ENCODE peak calls at places on chromosomes 2 and 18, in seven cellular contexts. C is T follicular helper cell; H is GM23338; L is NCI-H1092 treated with DMSO at 0.1 percent for 48 hours; U is AG04449; D is fibroblast of pulmonary artery; F is CD4-positive, alpha-beta T cell. W is an unnamed sample.

GRCh38 chr2:167144179-167144898 is 256.1 kb downstream of the XIRP2 start:
- DNase-seq in C (no peak), H (no peak), L (no peak), U (no peak), D (peak; percentile 63), F (no peak), W (no peak)

GRCh38 chr18:68757121-68757520 is 40.8 kb upstream of the CCDC102B start:
- DNase-seq in C (no peak), H (no peak), L (no peak), U (no peak), D (peak; percentile 31), F (no peak), W (no peak)

GRCh38 chr2:138421971-138422335 is 79.6 kb upstream of the SPOPL start:
- DNase-seq in C (no peak), H (no peak), L (no peak), U (peak; percentile 59), D (peak; percentile 70), F (no peak), W (peak; percentile 50)

GRCh38 chr18:1037766-1038165 is 133.1 kb downstream of the ADCYAP1 start:
- DNase-seq in C (no peak), H (no peak), L (no peak), U (no peak), D (no peak), F (no peak), W (no peak)

GRCh38 chr2:11537951-11538350 is 4.1 kb downstream of the GREB1 start:
- DNase-seq in C (no peak), H (no peak), L (peak; percentile 57), U (no peak), D (no peak), F (no peak), W (no peak)

GRCh38 chr18:78814321-78814720 is 165.3 kb upstream of the SALL3 start:
- DNase-seq in C (no peak), H (peak; percentile 37), L (peak; percentile 60), U (no peak), D (no peak), F (no peak), W (no peak)

GRCh38 chr2:2914252-2914651 is 463.4 kb downstream of the EIPR1 start:
- DNase-seq in C (no peak), H (no peak), L (no peak), U (no peak), D (no peak), F (no peak), W (no peak)

GRCh38 chr2:228318218-228318617 is 136.7 kb upstream of the SPHKAP start:
- DNase-seq in C (no peak), H (peak; percentile 82), L (peak; percentile 12), U (no peak), D (peak; percentile 3), F (no peak), W (peak; percentile 76)

GRCh38 chr2:112183327-112184025 is 45.3 kb downstream of the FBLN7 start:
- DNase-seq in C (no peak), H (no peak), L (no peak), U (no peak), D (no peak), F (no peak), W (no peak)

GRCh38 chr2:46878886-46879285 is 36.7 kb downstream of the MCFD2 start:
- DNase-seq in C (no peak), H (peak; percentile 41), L (no peak), U (no peak), D (peak; percentile 57), F (no peak), W (no peak)

GRCh38 chr2:149489452-149489851 is 98.1 kb downstream of the MMADHC start:
- DNase-seq in C (no peak), H (peak; percentile 54), L (no peak), U (no peak), D (no peak), F (no peak), W (no peak)

GRCh38 chr18:46636040-46636630 is 20.9 kb downstream of the LOXHD1 start:
- DNase-seq in C (no peak), H (no peak), L (no peak), U (no peak), D (no peak), F (no peak), W (no peak)

GRCh38 chr18:74982946-74983635 is 225.8 kb downstream of the PTGR3 start:
- DNase-seq in C (no peak), H (no peak), L (no peak), U (no peak), D (no peak), F (no peak), W (no peak)

GRCh38 chr2:238688197-238689153 is 159.4 kb upstream of the TWIST2 start:
- DNase-seq in C (no peak), H (no peak), L (no peak), U (no peak), D (peak; percentile 47), F (no peak), W (no peak)

GRCh38 chr2:6077585-6077984 is 385.4 kb downstream of the SOX11 start:
- DNase-seq in C (no peak), H (no peak), L (peak; percentile 43), U (no peak), D (no peak), F (no peak), W (no peak)

GRCh38 chr2:191318729-191319078 is 73.5 kb downstream of the MYO1B start:
- DNase-seq in C (no peak), H (peak; percentile 66), L (no peak), U (no peak), D (peak; percentile 67), F (no peak), W (peak; percentile 75)

GRCh38 chr2:173750332-173750731 is 214.8 kb downstream of the SP3 start:
- DNase-seq in C (no peak), H (peak; percentile 82), L (peak; percentile 5), U (peak; percentile 9), D (peak; percentile 36), F (no peak), W (peak; percentile 78)

GRCh38 chr18:26875040-26875654 is 9.6 kb upstream of the AQP4 start:
- DNase-seq in C (no peak), H (no peak), L (no peak), U (no peak), D (no peak), F (no peak), W (no peak)

GRCh38 chr2:29259221-29259620 is 144.0 kb downstream of the CLIP4 start:
- DNase-seq in C (no peak), H (no peak), L (no peak), U (peak; percentile 47), D (peak; percentile 15), F (no peak), W (no peak)

W was measured in A673.